ENCODE peak calls at places on chromosomes 12 and 14, in ten cellular contexts. R is RCC 7860; A is activated CD4-positive, alpha-beta T cell treated with anti-CD3 and anti-CD28 coated beads, Interleukin-2, amount 10 ng/mL, durations not matched to agents 7 days and 5 days; O is RWPE1; G is mucosa of gallbladder; X is aorta; L is NCI-H510A treated with DMSO at 0.1 percent for 48 hours; W is activated T-cell treated with anti-CD3 and anti-CD28 coated beads for 48 hours; K is stimulated activated naive CD4-positive, alpha-beta T cell treated with Interleukin-2 at 50 U/mL for 16 hours; I is occipital lobe. B is an unnamed sample.
A peak's percentile ranks its signal among the peaks of the same experiment; 100 is the strongest.

GRCh38 chr14:91374897-91375747 is 42.5 kb downstream of the CCDC88C start:
- DNase-seq in A (no peak), I (no peak), K (no peak), X (no peak), G (no peak), R (no peak), O (no peak), W (no peak), L (peak; percentile 84), B (no peak)

GRCh38 chr12:90622431-90622830 is 332.5 kb downstream of the CCER1 start:
- DNase-seq in K (no peak), R (no peak), I (no peak), L (no peak), A (no peak), W (no peak), X (no peak), O (no peak), G (no peak), B (no peak)

GRCh38 chr14:73943083-73943482 is 6.8 kb downstream of the FAM161B start:
- DNase-seq in O (peak; percentile 34), W (no peak), L (no peak), I (no peak), X (no peak), R (peak; percentile 17), K (no peak), A (no peak), G (peak; percentile 55), B (no peak)

GRCh38 chr14:93481758-93482157 is 51.0 kb downstream of the UNC79 start:
- DNase-seq in W (no peak), O (no peak), R (no peak), K (no peak), A (no peak), X (no peak), L (no peak), I (no peak), G (no peak), B (no peak)

GRCh38 chr12:30732954-30733637 is 21.7 kb downstream of the CAPRIN2 start:
- DNase-seq in A (no peak), R (no peak), L (no peak), K (no peak), W (no peak), X (no peak), I (no peak), O (no peak), G (no peak), B (no peak)

GRCh38 chr12:58812229-58812628 is 108.1 kb downstream of the LRIG3 start:
- DNase-seq in O (no peak), X (no peak), W (no peak), L (peak; percentile 33), G (no peak), R (no peak), A (no peak), I (no peak), K (no peak), B (no peak)

GRCh38 chr12:6684609-6685008 is 4.6 kb downstream of the ZNF384 start:
- DNase-seq in I (no peak), W (no peak), O (no peak), G (peak; percentile 30), X (no peak), A (peak; percentile 69), L (peak; percentile 31), R (peak; percentile 6), K (peak; percentile 31), B (no peak)

GRCh38 chr14:54471641-54472040 is 17.1 kb downstream of the GMFB start:
- DNase-seq in L (no peak), X (no peak), A (no peak), W (no peak), G (no peak), I (no peak), R (no peak), O (no peak), K (no peak), B (no peak)

GRCh38 chr12:9118161-9118560 is 2.4 kb upstream of the A2M start:
- DNase-seq in I (no peak), G (peak; percentile 34), R (no peak), L (no peak), X (no peak), O (no peak), W (no peak), K (no peak), A (no peak), B (no peak)

GRCh38 chr12:103839103-103839502 is 1.9 kb downstream of the NT5DC3 start:
- DNase-seq in K (no peak), O (no peak), G (no peak), L (no peak), I (no peak), W (no peak), A (no peak), X (no peak), R (no peak), B (no peak)

GRCh38 chr12:51240971-51241370 is 2.3 kb downstream of the DAZAP2 start:
- DNase-seq in G (no peak), X (no peak), L (no peak), K (no peak), W (no peak), R (no peak), O (no peak), A (no peak), I (no peak), B (no peak)

GRCh38 chr12:6766651-6767300 is 613 bp downstream of the PTMS start:
- DNase-seq in O (peak; percentile 57), A (peak; percentile 49), L (peak; percentile 17), X (peak; percentile 94), G (peak; percentile 72), W (peak; percentile 52), R (peak; percentile 39), I (peak; percentile 38), K (peak; percentile 41), B (no peak)

GRCh38 chr14:101402936-101403660 is 158.2 kb upstream of the DIO3 start:
- DNase-seq in A (no peak), K (no peak), I (no peak), X (no peak), L (no peak), O (no peak), W (no peak), R (no peak), G (no peak), B (no peak)

GRCh38 chr14:31205681-31206535 is 1.7 kb downstream of the HECTD1 start:
- DNase-seq in R (peak; percentile 17), W (no peak), A (peak; percentile 15), G (no peak), X (no peak), O (no peak), K (no peak), I (no peak), L (no peak), B (no peak)

GRCh38 chr12:27285395-27285794 is 41.3 kb downstream of the STK38L start:
- DNase-seq in X (no peak), R (no peak), L (no peak), I (no peak), A (no peak), W (no peak), G (no peak), O (no peak), K (no peak), B (no peak)

GRCh38 chr14:36522347-36522971 is 2.4 kb upstream of the NKX2-1 start:
- DNase-seq in I (no peak), R (no peak), X (no peak), A (no peak), W (no peak), K (no peak), G (no peak), O (no peak), L (no peak), B (no peak)

GRCh38 chr12:94074216-94074969 is 74.0 kb upstream of the PLXNC1 start:
- DNase-seq in L (no peak), K (no peak), G (peak; percentile 13), W (no peak), O (no peak), X (peak; percentile 87), R (no peak), I (no peak), A (no peak), B (no peak)

GRCh38 chr12:6961695-6962284 is 8.7 kb downstream of the PHB2 start:
- DNase-seq in G (peak; percentile 46), I (no peak), O (peak; percentile 39), K (peak; percentile 61), W (no peak), X (peak; percentile 87), A (no peak), R (peak; percentile 39), L (peak; percentile 78), B (no peak)

GRCh38 chr12:53292441-53292840 is 2.9 kb upstream of the PFDN5 start:
- DNase-seq in O (no peak), W (no peak), A (no peak), L (peak; percentile 85), G (no peak), R (no peak), K (no peak), I (no peak), X (no peak), B (no peak)

GRCh38 chr14:103500148-103500990 is 22.3 kb downstream of the CKB start:
- DNase-seq in A (peak; percentile 81), X (peak; percentile 97), I (peak; percentile 83), K (peak; percentile 76), G (peak; percentile 90), L (peak; percentile 81), O (peak; percentile 55), R (peak; percentile 26), W (peak; percentile 69), B (no peak)

B was measured in GM12891.